ENCODE peak calls at places on chromosomes 1 and 21, in four cellular contexts. H, C, F and X are unnamed samples.

GRCh38 chr1:87598429-87598828 is 269.7 kb downstream of the LMO4 start:
- DNase-seq in H (no peak), C (no peak), F (no peak), X (no peak)

GRCh38 chr1:105608713-105609112 is 1447.8 kb upstream of the PRMT6 start:
- DNase-seq in H (no peak), C (no peak), F (peak; percentile 6), X (no peak)

GRCh38 chr1:56331892-56332567 is 247.3 kb downstream of the PLPP3 start:
- DNase-seq in H (no peak), C (no peak), F (peak; percentile 41), X (no peak)

GRCh38 chr1:31581821-31582810 is 5.8 kb downstream of the TINAGL1 start:
- DNase-seq in H (no peak), C (no peak), F (no peak), X (no peak)

GRCh38 chr1:30329802-30330557 is 393.4 kb downstream of the MATN1 start:
- DNase-seq in H (no peak), C (no peak), F (no peak), X (no peak)

GRCh38 chr1:228900099-228900965 is 165.1 kb downstream of the RHOU start:
- DNase-seq in H (no peak), C (peak; percentile 27), F (no peak), X (no peak)

GRCh38 chr1:44660176-44660575 is 14.1 kb downstream of the TMEM53 start:
- DNase-seq in H (peak; percentile 82), C (peak; percentile 92), F (no peak), X (peak; percentile 91)

GRCh38 chr1:98351506-98352038 is 309.9 kb upstream of the SNX7 start:
- DNase-seq in H (no peak), C (no peak), F (peak; percentile 20), X (no peak)

GRCh38 chr1:119141020-119141424 is 569 bp upstream of the WARS2 start:
- DNase-seq in H (no peak), C (no peak), F (peak; percentile 31), X (no peak)

GRCh38 chr1:996851-997727 is 2.8 kb downstream of the HES4 start:
- DNase-seq in H (no peak), C (no peak), F (no peak), X (no peak)

GRCh38 chr1:229993060-229993459 is 74.0 kb upstream of the GALNT2 start:
- DNase-seq in H (no peak), C (no peak), F (no peak), X (no peak)

GRCh38 chr1:33327587-33328325 is 6.9 kb upstream of the A3GALT2 start:
- DNase-seq in H (no peak), C (peak; percentile 61), F (peak; percentile 96), X (peak; percentile 20)

GRCh38 chr1:242524571-242525359 is at the start of gene PLD5:
- DNase-seq in H (no peak), C (no peak), F (no peak), X (no peak)

GRCh38 chr1:178492341-178492740 is 4.4 kb downstream of the CLEC20A start:
- DNase-seq in H (no peak), C (no peak), F (no peak), X (no peak)

GRCh38 chr1:69662321-69662720 is 94.6 kb downstream of the LRRC7 start:
- DNase-seq in H (no peak), C (no peak), F (no peak), X (no peak)

GRCh38 chr1:186094170-186094569 is 280.9 kb downstream of the TPR start:
- DNase-seq in H (no peak), C (no peak), F (peak; percentile 69), X (no peak)

GRCh38 chr1:84750110-84750509 is 59.8 kb upstream of the SSX2IP start:
- DNase-seq in H (no peak), C (no peak), F (no peak), X (no peak)

GRCh38 chr1:211036701-211037494 is 97.0 kb downstream of the KCNH1 start:
- DNase-seq in H (no peak), C (peak; percentile 68), F (peak; percentile 98), X (peak; percentile 44)

GRCh38 chr1:164560504-164560903 is 1.5 kb downstream of the PBX1 start:
- DNase-seq in H (no peak), C (no peak), F (no peak), X (no peak)

GRCh38 chr1:180805316-180805715 is 107.4 kb upstream of the KIAA1614 start:
- DNase-seq in H (no peak), C (no peak), F (no peak), X (no peak)

GRCh38 chr1:99850458-99850974 is 355 bp downstream of the AGL start:
- DNase-seq in H (no peak), C (no peak), F (peak; percentile 8), X (no peak)

GRCh38 chr1:104780470-104781078 is 1030.9 kb downstream of the AMY1C start:
- DNase-seq in H (no peak), C (no peak), F (peak; percentile 1), X (no peak)

GRCh38 chr1:209749660-209750059 is 6.2 kb upstream of the TRAF3IP3 start:
- DNase-seq in H (no peak), C (no peak), F (no peak), X (no peak)

GRCh38 chr1:169529068-169529642 is 43.4 kb upstream of the SLC19A2 start:
- DNase-seq in H (no peak), C (no peak), F (peak; percentile 39), X (no peak)

GRCh38 chr1:98794196-98794886 is 132.8 kb downstream of the SNX7 start:
- DNase-seq in H (no peak), C (no peak), F (peak; percentile 74), X (no peak)

GRCh38 chr1:24503003-24503751 is 541 bp downstream of the RCAN3 start:
- DNase-seq in H (no peak), C (no peak), F (no peak), X (peak; percentile 5)

GRCh38 chr1:32652244-32652962 is 1.4 kb downstream of the RBBP4 start:
- DNase-seq in H (no peak), C (no peak), F (no peak), X (no peak)

GRCh38 chr1:224616761-224617409 is 768 bp downstream of the CNIH3 start:
- DNase-seq in H (no peak), C (no peak), F (no peak), X (no peak)

GRCh38 chr1:4482526-4482925 is 171.9 kb upstream of the AJAP1 start:
- DNase-seq in H (no peak), C (no peak), F (no peak), X (no peak)

GRCh38 chr1:116673935-116674630 is 6.5 kb upstream of the IGSF3 start:
- DNase-seq in H (no peak), C (no peak), F (no peak), X (no peak)

GRCh38 chr1:240352769-240353168 is 259.2 kb downstream of the GREM2 start:
- DNase-seq in H (no peak), C (no peak), F (peak; percentile 61), X (no peak)

GRCh38 chr1:46248122-46248920 is 758 bp downstream of the RAD54L start:
- DNase-seq in H (no peak), C (no peak), F (peak; percentile 66), X (no peak)

GRCh38 chr21:41043008-41043407 is 125.0 kb upstream of the BACE2 start:
- DNase-seq in H (no peak), C (no peak), F (no peak), X (no peak)

GRCh38 chr1:21664806-21665588 is 4.2 kb downstream of the RAP1GAP start:
- DNase-seq in H (no peak), C (no peak), F (no peak), X (no peak)

GRCh38 chr1:203362561-203363055 is 11.7 kb upstream of the FMOD start:
- DNase-seq in H (no peak), C (no peak), F (no peak), X (no peak)